ENCODE peak calls at places on chromosomes 12 and 14, in four cellular contexts. G is Peyer's patch, V is pancreas, A is stomach. O is an unnamed sample. For H3K9me3, the result is how much of the 10 kb centered on the place peaks cover.

GRCh38 chr14:39218171-39218769 is 15.4 kb upstream of the MIA2 start:
- DNase-seq in G (no peak), V (no peak), A (no peak), O (no peak)

GRCh38 chr14:31933716-31934115 is 143.4 kb upstream of the ARHGAP5 start:
- DNase-seq in G (no peak), V (no peak), A (no peak), O (no peak)

GRCh38 chr12:42299392-42300308 is 26.2 kb downstream of the ZCRB1 start:
- DNase-seq in G (no peak), V (no peak), A (no peak), O (no peak)

GRCh38 chr14:99454246-99454645 is 26.4 kb downstream of the SETD3 start:
- DNase-seq in G (no peak), V (no peak), A (no peak), O (no peak)

GRCh38 chr14:60647081-60647836 is 2.0 kb downstream of the SIX1 start:
- DNase-seq in G (peak), V (no peak), A (no peak), O (no peak)

GRCh38 chr12:90490355-90490754 is 464.6 kb downstream of the CCER1 start:
- DNase-seq in G (no peak), V (no peak), A (no peak), O (no peak)

GRCh38 chr12:2003676-2004112 is 563 bp downstream of the DCP1B start:
- DNase-seq in G (no peak), V (no peak), A (no peak), O (no peak)

GRCh38 chr12:68750506-68750905 is 4.5 kb downstream of the SLC35E3 start:
- DNase-seq in G (no peak), V (no peak), A (no peak), O (no peak)

GRCh38 chr12:3222306-3222705 is 145.1 kb downstream of the TSPAN9 start:
- DNase-seq in G (no peak), V (peak), A (no peak), O (no peak)

DNA sequence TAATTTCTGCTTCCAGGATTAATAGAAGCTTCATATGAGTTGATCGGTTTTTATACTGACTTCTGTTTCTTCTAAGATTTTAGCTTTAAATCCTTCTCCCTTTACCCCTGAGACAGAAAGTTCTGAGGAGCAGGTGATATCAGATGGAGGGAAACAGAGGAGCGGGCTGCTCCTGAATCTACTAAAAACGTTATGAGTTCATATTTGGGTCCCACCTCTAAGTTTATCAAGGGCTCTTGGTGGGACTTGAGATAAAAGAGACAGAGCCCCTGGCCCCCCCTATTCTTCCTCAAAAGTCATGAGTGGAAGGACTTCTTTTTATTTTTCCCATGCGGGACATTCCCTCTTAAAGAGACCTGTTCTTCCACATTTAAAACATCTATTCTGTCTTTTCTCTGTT is 23.8 kb downstream of the CLEC2A start:
- DNase-seq in G (no peak), V (no peak), A (no peak), O (no peak)
- H3K9me3 ChIP-seq in G (under half), V (under half), A (under half), O (under half)

GRCh38 chr12:12010277-12011031 is 60.3 kb upstream of the BCL2L14 start:
- DNase-seq in G (no peak), V (no peak), A (no peak), O (peak)

GRCh38 chr12:12007713-12008231 is 63.0 kb upstream of the BCL2L14 start:
- DNase-seq in G (no peak), V (no peak), A (no peak), O (no peak)

GRCh38 chr12:12008931-12009611 is 61.7 kb upstream of the BCL2L14 start:
- DNase-seq in G (no peak), V (no peak), A (no peak), O (no peak)

GRCh38 chr12:12007001-12007712 is 63.6 kb upstream of the BCL2L14 start:
- DNase-seq in G (no peak), V (no peak), A (no peak), O (no peak)

DNA sequence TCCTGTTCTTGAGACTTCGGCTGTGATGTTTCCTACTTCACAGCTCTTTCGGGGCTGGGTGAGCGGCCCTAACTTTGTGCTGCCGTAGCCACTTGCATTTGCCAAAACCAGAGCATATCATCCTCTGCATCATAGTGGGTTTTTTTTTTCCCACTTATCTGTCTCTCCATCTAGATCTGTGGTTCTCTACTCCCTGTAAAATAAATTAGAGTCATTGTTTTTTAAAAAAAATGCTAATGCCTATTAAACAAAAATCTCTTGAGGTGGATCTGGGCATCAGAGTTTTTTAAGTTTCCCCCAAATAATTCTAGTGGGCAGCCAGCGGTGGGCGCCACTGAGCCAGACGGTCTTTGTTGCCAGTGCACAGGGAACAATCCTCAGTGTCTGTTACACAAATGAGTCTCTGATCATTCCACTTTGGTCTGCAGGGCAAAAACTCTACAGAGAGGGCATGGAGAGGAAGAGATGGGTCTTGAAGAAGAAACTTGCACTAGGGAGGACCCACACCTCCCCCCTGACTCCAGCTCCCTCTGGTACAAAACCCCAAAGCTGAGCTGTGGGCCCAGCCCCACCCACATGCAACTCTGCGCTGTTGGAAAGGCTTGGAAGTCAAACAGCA is 62.4 kb upstream of the BCL2L14 start:
- DNase-seq in G (no peak), V (no peak), A (no peak), O (no peak)
- TF ChIP-seq CTCF in G (peak), V (no peak), A (no peak), O (no peak)

GRCh38 chr12:46024099-46024498 is 33.7 kb upstream of the SCAF11 start:
- DNase-seq in G (no peak), V (no peak), A (no peak), O (no peak)

DNA sequence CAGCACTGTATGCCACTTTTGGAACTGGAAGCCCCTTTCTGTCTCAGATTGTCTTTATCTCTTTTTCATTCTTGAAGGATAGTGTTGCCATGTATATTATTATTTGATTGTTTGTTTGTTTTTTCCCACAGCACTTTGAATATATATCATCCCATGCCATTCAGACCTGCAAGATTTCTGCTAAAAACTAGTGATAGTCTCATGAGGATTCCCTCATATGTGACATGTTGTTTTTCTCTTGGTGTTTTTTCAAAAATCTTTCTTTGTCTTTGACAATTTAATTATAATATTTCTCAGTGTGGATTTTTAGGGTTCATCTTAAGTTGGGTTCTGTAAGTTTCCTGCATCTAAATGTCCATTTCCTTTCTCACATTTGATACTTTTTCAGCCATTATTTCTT is 36.8 kb upstream of the SCAF11 start:
- DNase-seq in G (no peak), V (no peak), A (no peak), O (no peak)
- H3K9me3 ChIP-seq in G (under half), V (under half), A (half or more), O (under half)

DNA sequence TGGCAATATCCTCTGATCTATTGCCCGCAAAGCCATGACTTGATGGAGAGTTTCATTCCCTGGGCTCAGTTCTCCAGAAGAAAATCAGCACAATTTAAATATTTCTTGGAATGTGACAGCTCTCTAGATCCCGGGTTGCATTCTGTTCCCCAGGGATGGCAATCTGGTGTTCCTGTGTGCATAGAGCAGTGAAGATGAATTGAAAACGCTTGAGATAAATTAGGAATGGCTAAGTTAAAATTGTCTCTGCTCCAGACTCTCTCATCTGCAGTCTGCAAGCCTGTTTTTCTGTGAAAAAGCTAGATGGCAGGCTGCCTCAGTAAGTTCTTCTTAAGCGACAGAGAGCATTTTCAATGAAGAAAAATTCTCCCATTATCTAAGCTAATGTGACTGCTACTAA is 582.5 kb upstream of the MGAT4C start:
- DNase-seq in G (no peak), V (no peak), A (no peak), O (no peak)
- TF ChIP-seq CTCF in G (no peak), V (no peak), A (no peak), O (no peak)

GRCh38 chr12:82082476-82082875 is 275.7 kb downstream of the CCDC59 start:
- DNase-seq in G (no peak), V (no peak), A (no peak), O (no peak)
- H3K9me3 ChIP-seq in G (under half), V (under half), A (under half), O (under half)

GRCh38 chr12:76069339-76069738 is 15.1 kb downstream of the NAP1L1 start:
- DNase-seq in G (no peak), V (no peak), A (no peak), O (no peak)

GRCh38 chr12:76074701-76075336 is 9.7 kb downstream of the NAP1L1 start:
- DNase-seq in G (no peak), V (no peak), A (no peak), O (no peak)

GRCh38 chr12:76075448-76075847 is 9.0 kb downstream of the NAP1L1 start:
- DNase-seq in G (no peak), V (no peak), A (no peak), O (no peak)

GRCh38 chr12:76073561-76073960 is 10.9 kb downstream of the NAP1L1 start:
- DNase-seq in G (no peak), V (no peak), A (no peak), O (no peak)

GRCh38 chr12:76072568-76072967 is 11.9 kb downstream of the NAP1L1 start:
- DNase-seq in G (no peak), V (no peak), A (no peak), O (no peak)
- TF ChIP-seq CTCF in G (no peak), V (no peak), A (no peak), O (no peak)

GRCh38 chr12:97169922-97170321 is 262.9 kb downstream of the NEDD1 start:
- DNase-seq in G (no peak), V (no peak), A (no peak), O (no peak)

GRCh38 chr12:97168804-97169203 is 261.7 kb downstream of the NEDD1 start:
- DNase-seq in G (no peak), V (no peak), A (no peak), O (no peak)

GRCh38 chr12:97177482-97177881 is 270.4 kb downstream of the NEDD1 start:
- DNase-seq in G (no peak), V (no peak), A (no peak), O (no peak)

GRCh38 chr12:97173672-97174385 is 266.8 kb downstream of the NEDD1 start:
- DNase-seq in G (no peak), V (no peak), A (no peak), O (no peak)
- H3K9me3 ChIP-seq in G (under half), V (under half), A (under half), O (under half)

O was measured in heart left ventricle.